ENCODE peak calls at places on chromosomes 6 and 20, in eight cellular contexts. One of them, this sample, is unnamed.

GRCh38 chr6:34237316-34237721 is 646 bp downstream of the HMGA1 start:
- DNase-seq in HS-27A: no peak
- DNase-seq in OCI-LY7: peak
- DNase-seq in T1000: no peak
- DNase-seq in mammary epithelial cell: no peak
- DNase-seq in astrocyte of the spinal cord: no peak
- DNase-seq in progenitor cell of endocrine pancreas: no peak
- DNase-seq in endothelial cell: no peak
- DNase-seq in this sample: no peak

GRCh38 chr6:138098306-138098705 is 8.9 kb downstream of the PERP start:
- DNase-seq in T1000: no peak
- DNase-seq in endothelial cell: no peak
- DNase-seq in progenitor cell of endocrine pancreas: no peak
- DNase-seq in astrocyte of the spinal cord: no peak
- DNase-seq in OCI-LY7: no peak
- DNase-seq in HS-27A: no peak
- DNase-seq in mammary epithelial cell: no peak
- DNase-seq in this sample: no peak

GRCh38 chr6:116847234-116847633 is 18.4 kb upstream of the GPRC6A start:
- DNase-seq in endothelial cell: no peak
- DNase-seq in T1000: no peak
- DNase-seq in astrocyte of the spinal cord: peak
- DNase-seq in HS-27A: no peak
- DNase-seq in mammary epithelial cell: peak
- DNase-seq in progenitor cell of endocrine pancreas: no peak
- DNase-seq in OCI-LY7: peak
- DNase-seq in this sample: no peak

GRCh38 chr6:74250161-74250560 is 554.2 kb downstream of the CD109 start:
- DNase-seq in astrocyte of the spinal cord: peak
- DNase-seq in HS-27A: no peak
- DNase-seq in T1000: no peak
- DNase-seq in mammary epithelial cell: no peak
- DNase-seq in OCI-LY7: no peak
- DNase-seq in endothelial cell: no peak
- DNase-seq in progenitor cell of endocrine pancreas: no peak
- DNase-seq in this sample: no peak

GRCh38 chr20:25025091-25025861 is 32.7 kb downstream of the ACSS1 start:
- DNase-seq in astrocyte of the spinal cord: no peak
- DNase-seq in OCI-LY7: no peak
- DNase-seq in endothelial cell: no peak
- DNase-seq in T1000: no peak
- DNase-seq in HS-27A: no peak
- DNase-seq in progenitor cell of endocrine pancreas: no peak
- DNase-seq in mammary epithelial cell: no peak
- DNase-seq in this sample: no peak

GRCh38 chr6:130602151-130602770 is 224.9 kb upstream of the SMLR1 start:
- DNase-seq in astrocyte of the spinal cord: peak
- DNase-seq in mammary epithelial cell: peak
- DNase-seq in progenitor cell of endocrine pancreas: no peak
- DNase-seq in OCI-LY7: no peak
- DNase-seq in endothelial cell: no peak
- DNase-seq in T1000: peak
- DNase-seq in HS-27A: peak
- DNase-seq in this sample: no peak

GRCh38 chr6:119627908-119628669 is 278.5 kb upstream of the MAN1A1 start:
- DNase-seq in astrocyte of the spinal cord: peak
- DNase-seq in mammary epithelial cell: peak
- DNase-seq in endothelial cell: no peak
- DNase-seq in T1000: no peak
- DNase-seq in OCI-LY7: no peak
- DNase-seq in HS-27A: no peak
- DNase-seq in progenitor cell of endocrine pancreas: no peak
- DNase-seq in this sample: no peak

GRCh38 chr6:157607317-157608109 is 215.5 kb upstream of the SNX9 start:
- DNase-seq in HS-27A: no peak
- DNase-seq in endothelial cell: peak
- DNase-seq in astrocyte of the spinal cord: no peak
- DNase-seq in OCI-LY7: peak
- DNase-seq in progenitor cell of endocrine pancreas: no peak
- DNase-seq in mammary epithelial cell: no peak
- DNase-seq in T1000: no peak
- DNase-seq in this sample: peak

GRCh38 chr6:30356519-30356918 is 11.6 kb downstream of the RPP21 start:
- DNase-seq in astrocyte of the spinal cord: no peak
- DNase-seq in mammary epithelial cell: no peak
- DNase-seq in endothelial cell: no peak
- DNase-seq in OCI-LY7: no peak
- DNase-seq in T1000: no peak
- DNase-seq in HS-27A: no peak
- DNase-seq in progenitor cell of endocrine pancreas: no peak
- DNase-seq in this sample: no peak

GRCh38 chr6:74356385-74356784 is 660.4 kb downstream of the CD109 start:
- DNase-seq in endothelial cell: no peak
- DNase-seq in astrocyte of the spinal cord: no peak
- DNase-seq in T1000: no peak
- DNase-seq in OCI-LY7: no peak
- DNase-seq in HS-27A: no peak
- DNase-seq in progenitor cell of endocrine pancreas: no peak
- DNase-seq in mammary epithelial cell: peak
- DNase-seq in this sample: no peak

GRCh38 chr6:169167581-169168301 is 85.9 kb downstream of the THBS2 start:
- DNase-seq in endothelial cell: no peak
- DNase-seq in astrocyte of the spinal cord: peak
- DNase-seq in OCI-LY7: no peak
- DNase-seq in T1000: peak
- DNase-seq in HS-27A: peak
- DNase-seq in mammary epithelial cell: peak
- DNase-seq in progenitor cell of endocrine pancreas: no peak
- DNase-seq in this sample: no peak

GRCh38 chr6:154229796-154230195 is 126.8 kb downstream of the IPCEF1 start:
- DNase-seq in endothelial cell: no peak
- DNase-seq in mammary epithelial cell: no peak
- DNase-seq in OCI-LY7: no peak
- DNase-seq in HS-27A: no peak
- DNase-seq in T1000: no peak
- DNase-seq in astrocyte of the spinal cord: no peak
- DNase-seq in progenitor cell of endocrine pancreas: no peak
- DNase-seq in this sample: no peak

GRCh38 chr20:50848341-50848808 is 53.5 kb downstream of the BCAS4 start:
- DNase-seq in progenitor cell of endocrine pancreas: no peak
- DNase-seq in HS-27A: no peak
- DNase-seq in T1000: no peak
- DNase-seq in mammary epithelial cell: peak
- DNase-seq in astrocyte of the spinal cord: peak
- DNase-seq in OCI-LY7: peak
- DNase-seq in endothelial cell: no peak
- DNase-seq in this sample: no peak

GRCh38 chr6:17429381-17430061 is 36.1 kb downstream of the CAP2 start:
- DNase-seq in T1000: no peak
- DNase-seq in endothelial cell: no peak
- DNase-seq in progenitor cell of endocrine pancreas: no peak
- DNase-seq in OCI-LY7: no peak
- DNase-seq in HS-27A: no peak
- DNase-seq in astrocyte of the spinal cord: peak
- DNase-seq in mammary epithelial cell: no peak
- DNase-seq in this sample: no peak

GRCh38 chr6:9140861-9141534 is 705.7 kb upstream of the SLC35B3 start:
- DNase-seq in astrocyte of the spinal cord: peak
- DNase-seq in HS-27A: peak
- DNase-seq in OCI-LY7: no peak
- DNase-seq in mammary epithelial cell: no peak
- DNase-seq in progenitor cell of endocrine pancreas: no peak
- DNase-seq in T1000: no peak
- DNase-seq in endothelial cell: no peak
- DNase-seq in this sample: no peak

GRCh38 chr6:128367437-128367836 is 153.0 kb downstream of the PTPRK start:
- DNase-seq in astrocyte of the spinal cord: no peak
- DNase-seq in endothelial cell: no peak
- DNase-seq in mammary epithelial cell: no peak
- DNase-seq in progenitor cell of endocrine pancreas: no peak
- DNase-seq in HS-27A: no peak
- DNase-seq in T1000: no peak
- DNase-seq in OCI-LY7: no peak
- DNase-seq in this sample: no peak

GRCh38 chr6:156703719-156704118 is 73.5 kb upstream of the ARID1B start:
- DNase-seq in endothelial cell: no peak
- DNase-seq in HS-27A: no peak
- DNase-seq in OCI-LY7: no peak
- DNase-seq in progenitor cell of endocrine pancreas: no peak
- DNase-seq in T1000: no peak
- DNase-seq in mammary epithelial cell: no peak
- DNase-seq in astrocyte of the spinal cord: no peak
- DNase-seq in this sample: no peak

GRCh38 chr6:125983246-125983945 is 2.9 kb upstream of the TRMT11 start:
- DNase-seq in OCI-LY7: no peak
- DNase-seq in mammary epithelial cell: peak
- DNase-seq in astrocyte of the spinal cord: peak
- DNase-seq in progenitor cell of endocrine pancreas: no peak
- DNase-seq in HS-27A: no peak
- DNase-seq in endothelial cell: no peak
- DNase-seq in T1000: no peak
- DNase-seq in this sample: no peak

GRCh38 chr20:31595654-31596411 is 9.3 kb upstream of the ID1 start:
- DNase-seq in OCI-LY7: no peak
- DNase-seq in endothelial cell: no peak
- DNase-seq in astrocyte of the spinal cord: peak
- DNase-seq in progenitor cell of endocrine pancreas: no peak
- DNase-seq in HS-27A: no peak
- DNase-seq in T1000: peak
- DNase-seq in mammary epithelial cell: peak
- DNase-seq in this sample: no peak

GRCh38 chr20:53085720-53086119 is 113.6 kb downstream of the TSHZ2 start:
- DNase-seq in astrocyte of the spinal cord: no peak
- DNase-seq in HS-27A: no peak
- DNase-seq in T1000: no peak
- DNase-seq in OCI-LY7: peak
- DNase-seq in mammary epithelial cell: no peak
- DNase-seq in endothelial cell: no peak
- DNase-seq in progenitor cell of endocrine pancreas: no peak
- DNase-seq in this sample: no peak

GRCh38 chr20:19277381-19277780 is 64.9 kb downstream of the SLC24A3 start:
- DNase-seq in OCI-LY7: no peak
- DNase-seq in progenitor cell of endocrine pancreas: no peak
- DNase-seq in HS-27A: no peak
- DNase-seq in T1000: no peak
- DNase-seq in endothelial cell: no peak
- DNase-seq in astrocyte of the spinal cord: no peak
- DNase-seq in mammary epithelial cell: no peak
- DNase-seq in this sample: no peak

GRCh38 chr6:6634735-6635075 is 46.2 kb downstream of the LY86 start:
- DNase-seq in progenitor cell of endocrine pancreas: no peak
- DNase-seq in astrocyte of the spinal cord: no peak
- DNase-seq in endothelial cell: no peak
- DNase-seq in OCI-LY7: no peak
- DNase-seq in mammary epithelial cell: no peak
- DNase-seq in HS-27A: no peak
- DNase-seq in T1000: no peak
- DNase-seq in this sample: no peak

GRCh38 chr6:159427335-159427734 is 258.1 kb downstream of the FNDC1 start:
- DNase-seq in progenitor cell of endocrine pancreas: no peak
- DNase-seq in T1000: no peak
- DNase-seq in astrocyte of the spinal cord: no peak
- DNase-seq in endothelial cell: no peak
- DNase-seq in HS-27A: no peak
- DNase-seq in OCI-LY7: no peak
- DNase-seq in mammary epithelial cell: no peak
- DNase-seq in this sample: no peak

GRCh38 chr20:51286758-51287157 is 255.8 kb downstream of the NFATC2 start:
- DNase-seq in astrocyte of the spinal cord: no peak
- DNase-seq in T1000: no peak
- DNase-seq in OCI-LY7: no peak
- DNase-seq in mammary epithelial cell: no peak
- DNase-seq in endothelial cell: no peak
- DNase-seq in HS-27A: no peak
- DNase-seq in progenitor cell of endocrine pancreas: no peak
- DNase-seq in this sample: no peak